ENCODE peak calls at places on chromosome 11, in six cellular contexts. K is heart right ventricle, E is thoracic aorta, I is MM.1S, O is cardiac muscle cell, D is upper lobe of left lung. R is an unnamed sample.

GRCh38 chr11:47186076-47186936 is at the start of gene PACSIN3:
- DNase-seq in O (peak; percentile 73), I (peak; percentile 43), K (peak; percentile 43), D (peak; percentile 94), E (no peak), R (peak; percentile 84)

GRCh38 chr11:11580012-11580411 is 41.8 kb downstream of the GALNT18 start:
- DNase-seq in K (no peak), E (no peak), I (no peak), O (no peak), D (no peak), R (no peak)

GRCh38 chr11:73403541-73403940 is 27.3 kb downstream of the RELT start:
- DNase-seq in E (no peak), K (no peak), D (no peak), I (no peak), O (no peak), R (no peak)

GRCh38 chr11:110207089-110207488 is 89.3 kb downstream of the RDX start:
- DNase-seq in E (no peak), D (no peak), O (no peak), K (no peak), I (no peak), R (no peak)

GRCh38 chr11:83819936-83820549 is 533.9 kb upstream of the CCDC90B start:
- DNase-seq in I (peak; percentile 64), K (peak; percentile 12), E (no peak), O (peak; percentile 39), D (no peak), R (no peak)

GRCh38 chr11:101083334-101083733 is 46.3 kb downstream of the PGR start:
- DNase-seq in I (no peak), D (no peak), K (no peak), E (no peak), O (no peak), R (no peak)

GRCh38 chr11:68688881-68689280 is 4.5 kb downstream of the GAL start:
- DNase-seq in E (no peak), O (no peak), I (no peak), D (no peak), K (no peak), R (no peak)

GRCh38 chr11:110470716-110471115 is 41.0 kb downstream of the FDX1 start:
- DNase-seq in K (no peak), I (no peak), D (no peak), E (no peak), O (no peak), R (no peak)

GRCh38 chr11:130159657-130160459 is at the start of gene ST14:
- DNase-seq in O (peak; percentile 36), D (peak; percentile 93), K (no peak), I (peak; percentile 74), E (no peak), R (no peak)

GRCh38 chr11:68962527-68963250 is 18.1 kb downstream of the MRGPRD start:
- DNase-seq in D (no peak), I (no peak), E (no peak), O (no peak), K (no peak), R (no peak)

GRCh38 chr11:91230647-91231046 is 994.0 kb upstream of the FAT3 start:
- DNase-seq in K (no peak), E (no peak), I (no peak), D (no peak), O (no peak), R (no peak)

GRCh38 chr11:3206128-3206921 is 12.3 kb downstream of the MRGPRG start:
- DNase-seq in O (no peak), I (no peak), E (no peak), D (no peak), K (no peak), R (peak; percentile 10)

GRCh38 chr11:107549253-107549953 is 16.1 kb downstream of the ALKBH8 start:
- DNase-seq in O (peak; percentile 36), D (no peak), E (no peak), K (peak; percentile 14), I (peak; percentile 62), R (no peak)

GRCh38 chr11:94521684-94522083 is 9.4 kb downstream of the C11orf97 start:
- DNase-seq in O (no peak), D (no peak), I (no peak), E (no peak), K (no peak), R (no peak)

GRCh38 chr11:78040691-78041379 is 17.8 kb upstream of the KCTD14 start:
- DNase-seq in E (no peak), I (no peak), K (no peak), D (no peak), O (no peak), R (no peak)

GRCh38 chr11:119100246-119100959 is 1.2 kb downstream of the DPAGT1 start:
- DNase-seq in K (no peak), O (no peak), D (no peak), I (no peak), E (no peak), R (no peak)

GRCh38 chr11:2666828-2667570 is 32.8 kb downstream of the KCNQ1OT1 start:
- DNase-seq in I (no peak), O (no peak), K (peak; percentile 3), E (no peak), D (no peak), R (no peak)

GRCh38 chr11:1531961-1532586 is 40.0 kb downstream of the DUSP8 start:
- DNase-seq in I (no peak), E (peak; percentile 40), O (no peak), D (peak; percentile 76), K (peak; percentile 72), R (peak; percentile 68)

GRCh38 chr11:10918698-10919097 is 60.8 kb upstream of the ZBED5 start:
- DNase-seq in E (no peak), O (no peak), D (no peak), I (no peak), K (no peak), R (no peak)

GRCh38 chr11:75790986-75791385 is 22.4 kb downstream of the DGAT2 start:
- DNase-seq in I (no peak), O (no peak), K (no peak), E (no peak), D (no peak), R (no peak)

GRCh38 chr11:78331711-78332110 is 85.9 kb downstream of the GAB2 start:
- DNase-seq in E (no peak), I (no peak), O (no peak), D (no peak), K (no peak), R (no peak)

GRCh38 chr11:130425156-130425555 is 3.3 kb downstream of the ADAMTS8 start:
- DNase-seq in O (no peak), I (no peak), K (no peak), E (no peak), D (no peak), R (no peak)

GRCh38 chr11:63212742-63213141 is 30.7 kb downstream of the SLC22A25 start:
- DNase-seq in D (no peak), I (peak; percentile 49), O (peak; percentile 29), K (no peak), E (no peak), R (no peak)

GRCh38 chr11:118921929-118922744 is 3.6 kb downstream of the BCL9L start:
- DNase-seq in E (peak; percentile 68), O (peak; percentile 85), I (no peak), D (peak; percentile 84), K (peak; percentile 83), R (peak; percentile 96)

GRCh38 chr11:103202048-103202651 is 92.9 kb downstream of the DYNC2H1 start:
- DNase-seq in I (peak; percentile 38), D (no peak), O (peak; percentile 52), K (no peak), E (no peak), R (no peak)

GRCh38 chr11:78840623-78841022 is 266.0 kb upstream of the NARS2 start:
- DNase-seq in O (no peak), I (no peak), D (no peak), K (no peak), E (no peak), R (no peak)

GRCh38 chr11:72780291-72781062 is 13.4 kb downstream of the STARD10 start:
- DNase-seq in O (no peak), K (no peak), D (no peak), E (no peak), I (no peak), R (no peak)

GRCh38 chr11:131095501-131096185 is 179.4 kb upstream of the SNX19 start:
- DNase-seq in E (no peak), O (no peak), I (no peak), D (no peak), K (no peak), R (no peak)

GRCh38 chr11:34065505-34066203 is 14.1 kb downstream of the CAPRIN1 start:
- DNase-seq in I (no peak), D (no peak), E (no peak), O (no peak), K (no peak), R (no peak)

DNA sequence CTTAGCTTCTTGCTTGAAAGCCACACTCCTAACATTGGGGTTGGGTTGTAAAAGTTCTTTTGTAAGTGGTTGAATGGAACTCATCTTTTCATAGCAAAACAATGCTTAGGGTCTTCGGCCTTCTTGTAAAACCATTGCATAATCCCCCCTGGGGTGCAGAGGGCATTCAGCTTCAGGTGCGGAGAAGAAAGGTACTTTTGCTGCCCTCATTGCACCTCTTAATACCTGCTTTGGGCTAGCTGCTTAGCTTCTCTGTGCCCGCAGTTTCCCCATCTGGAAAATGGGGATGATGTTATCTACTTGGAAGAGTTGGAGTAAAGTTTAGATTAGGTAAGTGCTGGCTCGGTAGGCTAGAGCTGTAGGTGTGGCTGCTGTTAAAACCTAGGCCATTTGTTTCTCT is 10.1 kb downstream of the TEAD1 start:
- DNase-seq in O (no peak), E (no peak), I (no peak), D (no peak), K (no peak), R (no peak)
- H3K4me1 ChIP-seq in O (peaks cover 43% of the 10 kb centered on the region), E (peaks cover 18% of the 10 kb centered on the region), I (peaks cover 42% of the 10 kb centered on the region), D (peaks cover 52% of the 10 kb centered on the region), K (peaks cover 44% of the 10 kb centered on the region), R (peaks cover 42% of the 10 kb centered on the region)

DNA sequence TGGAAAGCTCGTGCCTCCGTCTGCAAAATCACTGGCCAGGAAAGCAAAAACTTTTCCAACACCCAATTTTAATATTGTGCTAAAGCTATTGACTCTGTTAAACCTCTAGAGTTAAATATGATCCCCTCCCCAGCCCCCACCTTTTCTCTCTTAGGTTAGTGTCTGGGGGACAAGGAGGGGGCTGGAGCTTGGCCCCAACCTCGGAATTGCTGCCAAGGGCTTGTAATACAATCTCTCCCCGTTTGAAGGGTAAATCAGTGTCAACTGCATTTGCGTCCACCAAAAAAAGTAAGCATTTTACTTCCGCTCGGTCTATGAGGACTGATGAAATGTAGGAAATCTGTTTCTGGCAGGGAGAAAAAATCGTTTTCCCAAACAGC is at the start of gene GAS2:
- DNase-seq in O (no peak), K (peak; percentile 17), D (no peak), I (no peak), E (no peak), R (no peak)
- H3K4me3 ChIP-seq in O (peak within 1 kb of the TSS; percentile 38), K (peak within 1 kb of the TSS; percentile 41), D (peak within 1 kb of the TSS; percentile 43), I (peak within 1 kb of the TSS; percentile 65), E (peak within 1 kb of the TSS; percentile 61), R (peak within 1 kb of the TSS; percentile 44)

GRCh38 chr11:134250675-134251074 is 2.5 kb downstream of the THYN1 start:
- DNase-seq in D (no peak), E (no peak), K (no peak), I (no peak), O (no peak), R (no peak)
- H3K9me3 ChIP-seq in D (no peaks in the 10 kb centered on the region), E (no peaks in the 10 kb centered on the region), K (no peaks in the 10 kb centered on the region), I (no peaks in the 10 kb centered on the region), O (no peaks in the 10 kb centered on the region), R (no peaks in the 10 kb centered on the region)

DNA sequence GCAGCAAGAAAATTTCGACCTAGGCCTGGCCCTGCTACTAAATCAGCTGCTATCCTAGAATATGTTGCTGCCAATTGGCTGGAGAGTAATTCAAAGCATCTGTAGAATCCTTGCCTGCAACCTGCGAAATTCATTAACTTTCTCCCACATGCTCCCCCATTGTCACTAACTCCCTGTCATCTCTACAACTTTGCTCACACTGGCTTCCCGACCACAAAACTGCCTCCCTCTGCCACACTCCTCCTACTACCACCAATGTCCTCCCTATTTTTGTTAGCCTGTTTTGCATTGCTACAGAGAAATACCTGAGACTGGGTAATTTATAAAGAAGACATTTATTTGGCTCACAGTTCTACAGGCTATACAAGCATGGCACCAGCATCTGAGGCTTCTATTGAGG is 570.6 kb downstream of the INSC start:
- DNase-seq in O (no peak), K (no peak), I (no peak), D (no peak), E (no peak), R (no peak)
- H3K4me1 ChIP-seq in O (no peaks in the 10 kb centered on the region), K (peaks cover 7% of the 10 kb centered on the region), I (no peaks in the 10 kb centered on the region), D (no peaks in the 10 kb centered on the region), E (no peaks in the 10 kb centered on the region), R (peaks cover 8% of the 10 kb centered on the region)